ENCODE peak calls at places on chromosomes 4 and X, in seven cellular contexts. O is H1; W is CD8-positive, alpha-beta T cell; U is mucosa of descending colon; D is fibroblast of lung; S is thoracic aorta; V is OCI-LY7. Q is an unnamed sample. For H3K36me3, the result is how much of the 10 kb centered on the place peaks cover.

GRCh38 chr4:40306991-40307390 is 28.1 kb upstream of the CHRNA9 start:
- DNase-seq in O (no peak), W (peak), U (no peak), D (no peak), S (no peak), V (peak), Q (no peak)

GRCh38 chrX:23883737-23884354 is 23.9 kb downstream of the APOO start:
- DNase-seq in O (no peak), W (no peak), U (no peak), D (peak), S (no peak), V (no peak), Q (peak)

GRCh38 chr4:81198151-81198550 is 16.9 kb downstream of the PRKG2 start:
- DNase-seq in O (no peak), W (no peak), U (no peak), D (no peak), S (no peak), V (no peak), Q (no peak)

GRCh38 chr4:65865489-65865888 is 195.2 kb upstream of the EPHA5 start:
- DNase-seq in O (no peak), W (no peak), U (no peak), D (no peak), S (no peak), V (peak), Q (peak)

GRCh38 chr4:29046166-29046565 is 1674.0 kb upstream of the PCDH7 start:
- DNase-seq in O (no peak), W (no peak), U (no peak), D (peak), S (no peak), V (no peak), Q (no peak)

GRCh38 chr4:139611391-139611790 is 54.2 kb upstream of the MGST2 start:
- DNase-seq in O (no peak), W (no peak), U (no peak), D (no peak), S (no peak), V (no peak), Q (no peak)

GRCh38 chr4:177349191-177349590 is 39.5 kb downstream of the NEIL3 start:
- DNase-seq in O (no peak), W (no peak), U (no peak), D (no peak), S (no peak), V (no peak), Q (no peak)

GRCh38 chrX:81489987-81490386 is 288.1 kb downstream of the SH3BGRL start:
- DNase-seq in O (no peak), W (no peak), U (no peak), D (peak), S (no peak), V (peak), Q (no peak)

GRCh38 chr4:82431026-82431745 is 796 bp downstream of the ENOPH1 start:
- DNase-seq in O (no peak), W (peak), U (peak), D (no peak), S (no peak), V (peak), Q (peak)

GRCh38 chrX:110315541-110315940 is 2.3 kb downstream of the AMMECR1 start:
- DNase-seq in O (no peak), W (no peak), U (no peak), D (no peak), S (no peak), V (no peak), Q (no peak)

GRCh38 chr4:60923075-60923474 is 277.1 kb upstream of the ADGRL3 start:
- DNase-seq in O (no peak), W (no peak), U (no peak), D (no peak), S (no peak), V (no peak), Q (no peak)

GRCh38 chr4:3857316-3857926 is 91.2 kb downstream of the ADRA2C start:
- DNase-seq in O (no peak), W (peak), U (no peak), D (no peak), S (no peak), V (no peak), Q (no peak)

GRCh38 chr4:85777908-85778808 is 303.2 kb downstream of the ARHGAP24 start:
- DNase-seq in O (no peak), W (no peak), U (no peak), D (no peak), S (no peak), V (peak), Q (no peak)

GRCh38 chr4:26885912-26886274 is 25.3 kb downstream of the STIM2 start:
- DNase-seq in O (no peak), W (peak), U (no peak), D (no peak), S (no peak), V (peak), Q (peak)

GRCh38 chr4:13476915-13477314 is 7.2 kb downstream of the RAB28 start:
- DNase-seq in O (no peak), W (no peak), U (no peak), D (no peak), S (no peak), V (no peak), Q (no peak)

GRCh38 chr4:24583451-24584174 is 741 bp downstream of the DHX15 start:
- DNase-seq in O (peak), W (peak), U (peak), D (peak), S (peak), V (peak), Q (peak)

GRCh38 chr4:140094701-140095420 is 59.1 kb downstream of the MAML3 start:
- DNase-seq in O (peak), W (peak), U (peak), D (peak), S (no peak), V (no peak), Q (no peak)

GRCh38 chr4:184826315-184827266 is 823 bp upstream of the ACSL1 start:
- DNase-seq in O (no peak), W (peak), U (peak), D (no peak), S (no peak), V (peak), Q (peak)

GRCh38 chrX:17377795-17378194 is 2.8 kb downstream of the NHS start:
- DNase-seq in O (no peak), W (no peak), U (no peak), D (no peak), S (no peak), V (no peak), Q (no peak)

GRCh38 chr4:112075129-112075753 is 70.0 kb upstream of the FAM241A start:
- DNase-seq in O (no peak), W (no peak), U (no peak), D (peak), S (no peak), V (peak), Q (peak)

GRCh38 chr4:110160616-110161015 is 37.8 kb downstream of the ELOVL6 start:
- DNase-seq in O (no peak), W (no peak), U (no peak), D (no peak), S (no peak), V (no peak), Q (no peak)

GRCh38 chrX:23369037-23369436 is 34.4 kb downstream of the PTCHD1 start:
- DNase-seq in O (no peak), W (no peak), U (no peak), D (no peak), S (no peak), V (no peak), Q (no peak)

GRCh38 chr4:101067383-101067782 is 279.9 kb downstream of the PPP3CA start:
- DNase-seq in O (no peak), W (no peak), U (no peak), D (peak), S (no peak), V (no peak), Q (no peak)

GRCh38 chrX:78517124-78517523 is 142.0 kb downstream of the RTL3 start:
- DNase-seq in O (no peak), W (peak), U (no peak), D (no peak), S (no peak), V (no peak), Q (peak)

GRCh38 chrX:87679849-87680248 is 162.2 kb downstream of the KLHL4 start:
- DNase-seq in O (no peak), W (no peak), U (no peak), D (no peak), S (no peak), V (no peak), Q (no peak)

GRCh38 chrX:103585421-103586313 is at the start of gene TCEAL4:
- DNase-seq in O (peak), W (peak), U (peak), D (peak), S (no peak), V (peak), Q (peak)

GRCh38 chrX:121863976-121864375 is 816.6 kb downstream of the GLUD2 start:
- DNase-seq in O (no peak), W (no peak), U (no peak), D (no peak), S (no peak), V (no peak), Q (no peak)

GRCh38 chr4:34202154-34202553 is 2042.2 kb downstream of the ARAP2 start:
- DNase-seq in O (no peak), W (no peak), U (no peak), D (no peak), S (no peak), V (no peak), Q (no peak)

GRCh38 chr4:134393592-134393991 is 192.0 kb upstream of the PABPC4L start:
- DNase-seq in O (no peak), W (no peak), U (no peak), D (no peak), S (no peak), V (no peak), Q (no peak)

GRCh38 chr4:54558889-54559682 is 98.7 kb upstream of the KIT start:
- DNase-seq in O (no peak), W (no peak), U (no peak), D (no peak), S (no peak), V (no peak), Q (peak)

GRCh38 chrX:74500067-74500466 is 78.8 kb downstream of the SLC16A2 start:
- DNase-seq in O (no peak), W (no peak), U (no peak), D (no peak), S (no peak), V (no peak), Q (no peak)
- H3K4me3 ChIP-seq in O (no peak), W (no peak), U (no peak), D (no peak), S (no peak), V (no peak), Q (no peak)

DNA sequence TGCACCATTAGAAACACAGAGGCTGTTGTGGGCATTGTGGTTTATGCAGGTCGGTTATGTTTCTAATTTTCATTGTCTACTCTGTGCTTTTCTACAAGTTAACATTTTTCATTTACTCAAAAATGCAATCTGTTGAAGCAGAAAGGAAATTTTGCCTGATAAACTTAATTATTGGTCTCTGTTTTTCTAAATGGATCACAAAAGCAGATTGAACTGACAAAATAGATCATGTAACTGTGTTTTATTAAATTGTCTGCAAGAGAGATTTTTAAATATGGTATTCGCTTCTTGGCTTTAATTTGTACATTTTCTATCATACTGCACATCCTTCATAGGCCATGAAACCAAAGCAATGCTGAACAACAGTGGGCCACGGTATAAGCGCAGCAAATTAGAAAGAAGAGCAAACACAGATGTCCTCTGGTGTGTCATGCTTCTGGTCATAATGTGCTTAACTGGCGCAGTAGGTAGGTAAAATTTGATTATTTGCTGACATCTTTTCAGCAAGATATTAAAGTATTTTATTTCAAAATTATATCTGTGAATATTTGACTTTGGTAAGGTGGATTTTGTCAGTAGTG is 50.6 kb downstream of the ATP10D start:
- DNase-seq in O (no peak), W (no peak), U (no peak), D (no peak), S (no peak), V (no peak), Q (peak)
- H3K36me3 ChIP-seq in O (under half), W (under half), U (under half), D (under half), S (under half), V (under half), Q (under half)

GRCh38 chrX:118614150-118614549 is 113.3 kb upstream of the IL13RA1 start:
- DNase-seq in O (no peak), W (no peak), U (no peak), D (no peak), S (no peak), V (no peak), Q (no peak)

GRCh38 chrX:118615141-118615540 is 112.3 kb upstream of the IL13RA1 start:
- DNase-seq in O (no peak), W (no peak), U (no peak), D (no peak), S (no peak), V (no peak), Q (no peak)

DNA sequence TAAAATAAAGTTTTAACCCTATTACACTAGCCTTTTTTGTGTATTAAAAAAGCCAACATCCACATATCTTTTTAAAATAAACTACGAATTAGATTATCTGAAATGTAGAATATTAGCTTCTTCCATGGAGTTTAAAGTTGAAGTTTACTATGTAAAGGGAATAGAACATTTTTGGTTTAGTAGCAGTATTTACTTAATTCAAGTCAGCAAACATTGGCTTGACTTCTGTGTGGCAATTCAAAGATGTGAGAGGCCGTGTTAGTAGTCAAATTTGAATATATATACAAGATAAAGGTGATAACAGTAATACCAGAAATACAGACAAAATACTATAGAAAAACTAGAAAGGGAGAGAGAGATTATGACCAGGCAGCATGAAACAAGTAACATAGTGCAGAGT is 115.1 kb upstream of the IL13RA1 start:
- DNase-seq in O (no peak), W (no peak), U (no peak), D (no peak), S (no peak), V (no peak), Q (no peak)
- H3K4me3 ChIP-seq in O (no peak), W (no peak), U (no peak), D (no peak), S (no peak), V (no peak), Q (no peak)

GRCh38 chr4:102819588-102820365 is 7.6 kb downstream of the UBE2D3 start:
- DNase-seq in O (no peak), W (peak), U (no peak), D (peak), S (no peak), V (no peak), Q (peak)

GRCh38 chr4:102815981-102816380 is 11.4 kb downstream of the UBE2D3 start:
- DNase-seq in O (no peak), W (no peak), U (no peak), D (peak), S (no peak), V (no peak), Q (no peak)

GRCh38 chr4:102817613-102818268 is 9.6 kb downstream of the UBE2D3 start:
- DNase-seq in O (no peak), W (no peak), U (no peak), D (no peak), S (no peak), V (no peak), Q (no peak)

DNA sequence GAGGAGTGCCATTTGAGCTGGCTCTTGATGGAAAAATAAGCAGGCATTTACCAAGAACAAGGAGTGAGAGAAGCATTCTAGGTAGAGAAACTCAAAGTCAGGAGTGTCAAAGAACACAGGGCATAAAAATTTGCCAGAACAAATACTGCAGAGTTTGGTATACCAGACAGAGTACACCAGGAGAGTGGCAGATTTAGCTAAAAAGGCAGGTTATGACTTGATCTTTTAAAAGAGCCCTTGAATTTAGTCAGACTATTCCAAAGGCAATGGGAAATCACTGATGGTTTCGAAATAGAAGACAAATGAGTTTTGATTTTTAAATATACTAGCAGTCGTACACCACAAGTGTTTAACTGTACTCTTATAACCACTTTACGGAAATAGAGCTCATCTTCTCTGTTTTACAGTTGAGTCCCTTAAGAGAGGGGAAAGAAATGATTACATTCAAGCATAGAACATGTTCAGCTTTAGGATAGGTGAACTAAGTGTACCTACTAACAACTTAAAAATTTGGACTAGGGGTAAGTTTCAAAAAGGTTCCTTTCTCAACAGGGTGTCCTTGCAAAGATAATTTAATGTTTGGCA is 10.2 kb downstream of the UBE2D3 start:
- DNase-seq in O (no peak), W (no peak), U (no peak), D (peak), S (no peak), V (no peak), Q (no peak)
- H3K36me3 ChIP-seq in O (under half), W (under half), U (under half), D (under half), S (under half), V (half or more), Q (under half)

DNA sequence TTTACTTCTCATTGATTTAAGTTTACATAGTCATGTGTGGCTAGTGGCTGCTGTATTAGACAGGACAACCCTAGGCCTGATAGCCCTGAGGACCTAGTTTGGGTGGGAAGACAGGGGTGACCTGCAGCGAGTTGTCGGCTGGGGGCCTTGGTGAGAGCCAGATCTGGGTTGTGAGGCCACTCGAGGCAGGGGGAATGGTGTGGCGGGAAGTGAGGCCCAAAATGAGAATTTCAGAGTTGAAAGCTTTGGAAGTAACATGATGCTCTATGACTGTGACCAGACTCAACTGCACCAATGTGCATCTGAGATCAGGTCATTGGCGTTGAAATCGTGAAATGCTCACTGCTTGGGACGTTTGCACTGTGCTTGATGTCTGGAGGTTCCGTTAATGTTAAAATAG is 72.9 kb downstream of the TBL1X start:
- DNase-seq in O (no peak), W (no peak), U (no peak), D (no peak), S (no peak), V (no peak), Q (no peak)
- H3K4me3 ChIP-seq in O (no peak), W (no peak), U (no peak), D (no peak), S (no peak), V (no peak), Q (no peak)

GRCh38 chr4:48554606-48555005 is 64.6 kb downstream of the ZAR1 start:
- DNase-seq in O (no peak), W (no peak), U (no peak), D (no peak), S (no peak), V (no peak), Q (no peak)

GRCh38 chr4:48556268-48556667 is 66.2 kb downstream of the ZAR1 start:
- DNase-seq in O (no peak), W (no peak), U (no peak), D (no peak), S (no peak), V (no peak), Q (no peak)

GRCh38 chr4:48553720-48554119 is 63.7 kb downstream of the ZAR1 start:
- DNase-seq in O (no peak), W (no peak), U (no peak), D (no peak), S (no peak), V (no peak), Q (no peak)

GRCh38 chr4:48557478-48557877 is 67.4 kb downstream of the ZAR1 start:
- DNase-seq in O (no peak), W (no peak), U (no peak), D (no peak), S (no peak), V (no peak), Q (no peak)

GRCh38 chr4:48558026-48558425 is 68.0 kb downstream of the ZAR1 start:
- DNase-seq in O (no peak), W (no peak), U (no peak), D (no peak), S (no peak), V (no peak), Q (no peak)
- H3K36me3 ChIP-seq in O (under half), W (under half), U (under half), D (under half), S (under half), V (half or more), Q (under half)

GRCh38 chrX:129574214-129574613 is 34.2 kb downstream of the OCRL start:
- DNase-seq in O (no peak), W (no peak), U (no peak), D (no peak), S (no peak), V (no peak), Q (no peak)

GRCh38 chrX:129576539-129576938 is 36.5 kb downstream of the OCRL start:
- DNase-seq in O (no peak), W (no peak), U (no peak), D (no peak), S (no peak), V (no peak), Q (no peak)

GRCh38 chrX:129568349-129568748 is 28.3 kb downstream of the OCRL start:
- DNase-seq in O (no peak), W (no peak), U (no peak), D (no peak), S (no peak), V (no peak), Q (no peak)

GRCh38 chrX:129577473-129577872 is 37.4 kb downstream of the OCRL start:
- DNase-seq in O (no peak), W (no peak), U (no peak), D (peak), S (peak), V (no peak), Q (no peak)

DNA sequence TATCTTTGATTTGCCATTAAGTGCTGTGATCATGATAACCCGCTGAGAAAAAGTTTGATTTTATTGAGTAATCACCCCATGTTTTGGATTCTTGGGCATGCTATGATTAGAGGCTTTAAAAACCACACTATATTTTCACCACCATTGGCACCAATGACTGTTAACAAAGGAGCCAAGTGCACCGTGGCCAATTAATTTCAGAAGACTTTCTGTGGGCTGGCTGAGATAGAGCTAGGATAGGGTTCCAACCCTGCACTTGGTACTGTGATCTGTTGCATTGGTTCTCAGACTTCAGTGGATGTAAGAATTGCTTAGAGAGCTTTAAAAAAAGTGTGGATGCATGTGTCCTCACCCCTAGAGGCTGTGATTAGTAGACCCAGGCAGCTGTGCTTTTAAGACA is 32.4 kb downstream of the OCRL start:
- DNase-seq in O (no peak), W (no peak), U (no peak), D (no peak), S (no peak), V (no peak), Q (no peak)
- H3K4me3 ChIP-seq in O (no peak), W (no peak), U (no peak), D (no peak), S (no peak), V (no peak), Q (no peak)

GRCh38 chr4:867526-868250 is 41.8 kb upstream of the CPLX1 start:
- DNase-seq in O (no peak), W (peak), U (no peak), D (no peak), S (no peak), V (no peak), Q (no peak)
- H3K36me3 ChIP-seq in O (under half), W (under half), U (under half), D (under half), S (half or more), V (under half), Q (under half)